ENCODE peak calls at places on chromosomes 2 and 18, in six cellular contexts. T, U, V, I, F and O are unnamed samples.

GRCh38 chr2:23312996-23313606 is 71.9 kb upstream of the KLHL29 start:
- DNase-seq in T (peak; percentile 28), U (no peak), V (no peak), I (peak; percentile 75), F (no peak), O (peak; percentile 44)

GRCh38 chr2:12819098-12819465 is 102.3 kb downstream of the TRIB2 start:
- DNase-seq in T (no peak), U (peak; percentile 93), V (peak; percentile 78), I (no peak), F (peak; percentile 67), O (no peak)

GRCh38 chr18:69876490-69876889 is 71.2 kb downstream of the CD226 start:
- DNase-seq in T (no peak), U (no peak), V (no peak), I (no peak), F (no peak), O (no peak)

GRCh38 chr2:180787330-180787729 is 193.1 kb upstream of the UBE2E3 start:
- DNase-seq in T (no peak), U (no peak), V (no peak), I (no peak), F (no peak), O (no peak)

GRCh38 chr18:10546557-10547300 is 20.9 kb downstream of the NAPG start:
- DNase-seq in T (no peak), U (no peak), V (no peak), I (no peak), F (no peak), O (no peak)

GRCh38 chr2:109375131-109375561 is 238.6 kb downstream of the SEPTIN10 start:
- DNase-seq in T (no peak), U (no peak), V (no peak), I (no peak), F (no peak), O (no peak)

GRCh38 chr2:40352321-40353099 is 99.4 kb downstream of the SLC8A1 start:
- DNase-seq in T (no peak), U (no peak), V (no peak), I (no peak), F (no peak), O (no peak)

GRCh38 chr2:177753682-177754475 is 318.7 kb downstream of the PDE11A start:
- DNase-seq in T (peak; percentile 84), U (peak; percentile 84), V (peak; percentile 73), I (peak; percentile 54), F (peak; percentile 33), O (no peak)

GRCh38 chr2:200662727-200663126 is 76.9 kb downstream of the AOX1 start:
- DNase-seq in T (peak; percentile 68), U (peak; percentile 75), V (no peak), I (no peak), F (no peak), O (no peak)

GRCh38 chr18:75297731-75298130 is 87.1 kb downstream of the TSHZ1 start:
- DNase-seq in T (no peak), U (no peak), V (no peak), I (no peak), F (no peak), O (no peak)

GRCh38 chr2:29443627-29444026 is 328.4 kb downstream of the CLIP4 start:
- DNase-seq in T (no peak), U (no peak), V (no peak), I (no peak), F (no peak), O (no peak)

GRCh38 chr2:216694201-216694825 is 1.0 kb downstream of the IGFBP5 start:
- DNase-seq in T (peak; percentile 54), U (peak; percentile 72), V (peak; percentile 78), I (no peak), F (peak; percentile 54), O (no peak)

GRCh38 chr2:46988733-46989481 is 73.3 kb upstream of the MCFD2 start:
- DNase-seq in T (no peak), U (peak; percentile 77), V (no peak), I (no peak), F (peak; percentile 49), O (no peak)

GRCh38 chr2:237669129-237669627 is 41.8 kb downstream of the LRRFIP1 start:
- DNase-seq in T (no peak), U (no peak), V (no peak), I (no peak), F (no peak), O (no peak)

GRCh38 chr2:112884869-112885502 is 26.0 kb upstream of the IL37 start:
- DNase-seq in T (peak; percentile 41), U (peak; percentile 24), V (no peak), I (peak; percentile 92), F (peak; percentile 45), O (peak; percentile 54)

GRCh38 chr2:63012541-63012940 is 38.1 kb upstream of the OTX1 start:
- DNase-seq in T (no peak), U (no peak), V (no peak), I (no peak), F (no peak), O (no peak)

GRCh38 chr2:120715356-120715755 is 20.3 kb upstream of the GLI2 start:
- DNase-seq in T (no peak), U (no peak), V (no peak), I (no peak), F (no peak), O (no peak)

GRCh38 chr2:205802069-205802468 is 119.8 kb downstream of the NRP2 start:
- DNase-seq in T (no peak), U (no peak), V (no peak), I (no peak), F (no peak), O (no peak)

GRCh38 chr2:233835230-233836186 is 18.8 kb downstream of the HJURP start:
- DNase-seq in T (no peak), U (no peak), V (no peak), I (no peak), F (no peak), O (no peak)
- TF ChIP-seq POLR2A in T (no peak), U (no peak), V (no peak), I (peak; percentile 37), F (no peak), O (no peak)

DNA sequence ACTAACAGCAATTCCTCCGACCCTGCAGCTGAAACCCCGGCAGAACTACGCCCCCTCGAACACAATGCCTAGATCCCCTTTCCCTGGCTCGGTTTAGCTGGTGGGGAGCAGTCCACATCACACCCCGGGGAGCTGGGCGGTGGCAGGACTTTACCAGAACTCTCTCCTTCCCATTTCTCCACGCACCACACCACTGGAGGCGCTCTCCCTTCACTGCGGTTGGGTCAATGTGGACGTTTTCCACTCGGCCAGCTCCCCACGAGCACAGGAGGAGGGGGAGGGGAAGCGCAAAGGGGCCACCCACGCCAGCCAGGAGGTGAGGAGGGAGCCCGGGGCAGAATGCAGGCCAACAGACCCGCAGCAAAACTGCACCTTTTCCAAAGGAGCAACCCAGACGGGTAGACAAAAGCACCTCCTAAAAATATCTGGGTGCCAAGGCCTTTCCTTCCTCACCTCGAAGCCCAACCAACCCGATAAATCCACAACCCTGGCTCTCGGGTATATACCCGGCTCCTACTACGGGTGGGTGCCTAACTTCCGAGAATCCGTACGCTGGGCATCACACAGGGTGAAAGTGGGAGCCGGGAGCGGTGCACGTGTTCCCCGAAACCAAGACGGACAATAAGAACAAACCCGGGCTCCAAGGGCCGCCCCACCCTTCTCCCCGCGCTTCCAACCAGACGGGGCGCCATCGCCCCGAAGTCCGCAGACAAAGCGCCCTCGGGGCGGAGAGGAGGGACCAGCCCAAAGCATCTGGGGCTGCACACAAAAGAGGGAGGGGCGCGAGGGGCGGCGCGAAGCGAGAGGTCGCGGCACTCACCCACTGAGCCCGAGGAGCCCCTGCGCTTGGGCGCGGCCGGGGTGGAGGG is 1.1 kb downstream of the RTN4 start:
- DNase-seq in T (peak; percentile 84), U (peak; percentile 90), V (peak; percentile 82), I (peak; percentile 65), F (peak; percentile 88), O (no peak)
- TF ChIP-seq POLR2A in T (peak; percentile 35), U (no peak), V (peak; percentile 50), I (peak; percentile 74), F (peak; percentile 73), O (no peak)

DNA sequence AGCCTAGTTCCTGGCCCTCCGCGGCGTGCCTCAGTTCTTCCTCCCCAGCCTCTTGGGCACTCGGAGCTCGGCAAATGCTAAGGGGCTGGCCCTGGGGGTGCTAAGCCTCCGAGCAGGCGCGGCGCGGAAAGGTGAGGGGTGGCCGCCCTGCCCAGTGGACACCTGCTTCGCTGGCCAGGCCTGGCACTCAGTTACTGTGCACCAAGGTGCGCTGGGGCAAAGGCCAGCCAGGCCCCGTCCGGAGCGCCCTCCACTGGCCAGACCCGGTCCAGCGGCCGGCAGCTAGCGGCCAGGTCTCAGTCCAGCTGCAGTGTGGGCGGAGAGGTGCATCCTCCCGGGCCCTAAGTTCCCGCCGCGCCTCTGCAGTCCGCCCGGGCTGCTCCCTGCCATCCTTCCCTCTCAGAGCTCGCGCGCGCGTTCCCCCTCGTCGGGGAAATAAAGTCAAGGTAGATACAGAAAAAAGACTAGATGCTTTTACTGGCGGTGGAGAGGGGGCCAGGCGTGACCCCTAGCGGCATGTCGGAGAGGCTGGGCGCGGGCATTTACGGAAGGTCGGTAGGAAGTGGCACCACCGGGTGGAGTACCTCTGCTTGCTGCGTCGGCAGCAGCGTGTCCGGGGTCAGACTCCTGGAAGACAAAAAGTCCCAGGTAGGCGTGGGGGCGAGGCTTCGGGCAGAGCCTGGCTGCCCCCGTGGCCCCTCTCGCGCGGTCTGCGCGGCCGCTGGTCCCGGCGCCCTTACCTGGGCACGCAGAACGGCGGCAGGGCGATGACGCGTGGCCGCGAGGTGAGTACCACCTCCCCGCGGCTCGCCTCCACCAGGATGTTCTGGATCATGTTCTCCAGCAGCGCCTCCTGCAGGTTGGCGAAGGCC is 9.4 kb upstream of the CRYBA2 start:
- DNase-seq in T (peak; percentile 82), U (peak; percentile 45), V (no peak), I (peak; percentile 83), F (peak; percentile 89), O (no peak)
- TF ChIP-seq POLR2A in T (peak; percentile 52), U (no peak), V (no peak), I (no peak), F (peak; percentile 69), O (no peak)

GRCh38 chr2:174594451-174594850 is 3.2 kb downstream of the WIPF1 start:
- DNase-seq in T (no peak), U (no peak), V (no peak), I (no peak), F (no peak), O (no peak)

GRCh38 chr2:174593041-174593440 is 4.6 kb downstream of the WIPF1 start:
- DNase-seq in T (no peak), U (no peak), V (no peak), I (no peak), F (no peak), O (no peak)

GRCh38 chr2:174595415-174595814 is 2.2 kb downstream of the WIPF1 start:
- DNase-seq in T (no peak), U (no peak), V (no peak), I (no peak), F (no peak), O (no peak)

GRCh38 chr2:174591740-174592139 is 5.9 kb downstream of the WIPF1 start:
- DNase-seq in T (no peak), U (no peak), V (no peak), I (no peak), F (no peak), O (no peak)

DNA sequence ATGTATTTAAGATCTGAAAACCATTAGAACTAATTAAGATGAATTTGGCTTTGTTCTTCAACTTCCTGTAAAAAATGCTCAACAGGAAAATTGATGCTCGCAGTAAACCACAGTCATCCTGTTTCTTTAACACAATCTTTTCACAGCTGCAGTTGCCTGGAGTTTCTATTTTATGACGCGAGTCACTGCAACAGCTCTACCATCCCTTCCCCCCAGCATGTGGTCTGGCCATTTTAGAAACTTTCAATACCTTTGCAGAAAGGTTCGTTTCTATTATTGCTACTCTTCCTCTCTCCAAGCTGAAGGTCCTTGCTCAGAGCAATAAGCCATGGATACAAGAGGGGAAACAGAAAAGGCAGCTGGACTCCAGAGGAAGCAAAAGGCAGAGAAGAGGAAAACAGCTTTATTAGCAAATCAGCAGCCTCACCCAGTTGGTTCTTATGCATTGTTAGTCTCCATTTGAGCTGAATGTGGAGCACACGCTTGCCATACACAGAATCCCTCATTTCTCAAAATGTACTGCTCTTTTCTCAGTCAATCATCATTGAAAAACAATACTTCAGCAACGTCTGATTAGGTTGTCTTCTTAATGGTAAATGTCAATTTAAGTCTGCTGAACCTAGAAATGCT is 3.9 kb downstream of the WIPF1 start:
- DNase-seq in T (no peak), U (no peak), V (no peak), I (no peak), F (no peak), O (no peak)
- TF ChIP-seq POLR2A in T (no peak), U (no peak), V (peak; percentile 14), I (no peak), F (peak; percentile 29), O (peak; percentile 64)